ENCODE peak calls at places on chromosome 1, in four cellular contexts. X is spleen, Q is dorsolateral prefrontal cortex, R is foreskin fibroblast. T is an unnamed sample.

GRCh38 chr1:64505232-64505943 is 35.5 kb downstream of the CACHD1 start:
- DNase-seq in X (peak; percentile 85), R (no peak), Q (no peak), T (no peak)

GRCh38 chr1:198443374-198444233 is 96.9 kb downstream of the ATP6V1G3 start:
- DNase-seq in X (no peak), R (peak; percentile 93), Q (no peak), T (peak; percentile 91)

GRCh38 chr1:173451981-173452380 is 25.2 kb upstream of the PRDX6 start:
- DNase-seq in X (no peak), R (peak; percentile 23), Q (no peak), T (no peak)

GRCh38 chr1:170562644-170563338 is 30.8 kb downstream of the GORAB start:
- DNase-seq in Q (no peak), X (no peak), R (peak; percentile 91), T (peak; percentile 79)

GRCh38 chr1:29758764-29759499 is 522.6 kb downstream of the PTPRU start:
- DNase-seq in R (no peak), Q (no peak), X (no peak), T (no peak)

GRCh38 chr1:8816831-8817412 is 518 bp downstream of the RERE start:
- DNase-seq in X (peak; percentile 86), R (no peak), Q (peak; percentile 45), T (no peak)

GRCh38 chr1:180084867-180085266 is 69.8 kb upstream of the QSOX1 start:
- DNase-seq in R (no peak), X (no peak), Q (no peak), T (no peak)

GRCh38 chr1:169288011-169288414 is 79.6 kb downstream of the NME7 start:
- DNase-seq in Q (no peak), R (no peak), X (no peak), T (no peak)

GRCh38 chr1:45512641-45513054 is 9.0 kb downstream of the PRDX1 start:
- DNase-seq in X (no peak), R (peak; percentile 65), Q (no peak), T (no peak)

GRCh38 chr1:63892632-63893395 is 119.0 kb downstream of the ROR1 start:
- DNase-seq in Q (peak; percentile 44), X (peak; percentile 80), R (peak; percentile 72), T (peak; percentile 79)

DNA sequence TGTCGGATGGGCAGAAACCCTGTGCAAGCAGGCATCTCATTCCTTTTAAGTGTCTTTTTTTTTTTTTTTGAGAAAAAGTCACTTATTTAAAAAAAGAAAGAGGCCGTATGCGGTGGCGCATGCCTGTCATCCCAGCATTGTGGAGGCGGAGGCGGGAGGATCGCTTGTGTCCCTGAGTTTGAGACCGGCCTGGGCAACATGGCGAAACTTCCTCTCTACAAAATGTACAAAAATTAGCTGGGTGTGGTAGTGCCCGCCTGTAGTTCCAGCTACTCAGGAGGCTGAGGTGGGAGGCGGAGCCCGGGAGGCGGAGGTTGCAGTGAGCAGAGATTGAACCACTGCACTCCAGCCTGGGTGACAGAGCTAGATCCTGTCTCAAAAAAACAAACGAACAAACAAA is 1.7 kb downstream of the GPR137B start:
- DNase-seq in Q (no peak), X (no peak), R (no peak), T (no peak)
- H3K4me3 ChIP-seq in Q (peak overlapping the region; percentile 86), X (peak overlapping the region; percentile 69), R (peak overlapping the region; percentile 60), T (peak overlapping the region; percentile 80)

GRCh38 chr1:162855461-162856150 is 5.4 kb downstream of the CCDC190 start:
- DNase-seq in R (peak; percentile 64), Q (no peak), X (no peak), T (peak; percentile 59)
- H3K4me3 ChIP-seq in R (no peak overlapping the region), Q (no peak overlapping the region), X (no peak overlapping the region), T (no peak overlapping the region)

DNA sequence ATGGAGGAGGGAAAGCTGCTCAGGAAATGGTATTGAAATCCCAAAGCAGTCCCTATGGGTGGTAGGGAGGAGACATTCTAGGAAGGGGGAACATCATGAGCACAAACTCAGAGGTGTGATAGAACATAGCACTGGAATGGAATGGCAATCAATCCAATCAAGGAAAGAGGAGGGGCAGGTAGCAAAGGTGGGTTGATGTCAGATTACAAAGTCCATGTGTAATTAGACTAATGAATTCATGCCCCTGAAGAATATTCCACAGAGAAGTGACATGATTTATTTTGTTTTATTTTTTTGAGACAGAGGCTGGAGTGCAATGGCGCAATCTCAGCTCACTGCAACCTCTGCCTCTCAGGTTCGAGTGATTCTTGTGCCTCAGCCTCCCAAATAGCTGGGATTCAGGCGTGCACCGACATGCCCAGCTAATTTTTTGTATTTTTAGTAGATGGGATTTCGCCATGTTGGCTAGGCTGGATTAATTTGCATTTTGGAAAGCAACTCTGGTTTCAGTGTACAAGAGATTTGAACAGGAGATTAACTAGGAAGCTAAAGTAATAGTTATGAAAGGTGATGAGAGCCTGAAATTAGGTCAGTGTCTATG is 36.1 kb downstream of the DEGS1 start:
- DNase-seq in Q (no peak), X (no peak), R (no peak), T (no peak)
- H3K4me3 ChIP-seq in Q (no peak overlapping the region), X (no peak overlapping the region), R (no peak overlapping the region), T (no peak overlapping the region)

GRCh38 chr1:51644533-51645197 is 27.8 kb downstream of the OSBPL9 start:
- DNase-seq in X (no peak), Q (no peak), R (peak; percentile 58), T (peak; percentile 52)
- H3K4me3 ChIP-seq in X (no peak overlapping the region), Q (no peak overlapping the region), R (peak overlapping the region; percentile 9), T (no peak overlapping the region)

GRCh38 chr1:50418600-50419109 is 4.6 kb downstream of the DMRTA2 start:
- DNase-seq in R (no peak), X (no peak), Q (no peak), T (no peak)

GRCh38 chr1:50417487-50417886 is 5.8 kb downstream of the DMRTA2 start:
- DNase-seq in Q (no peak), R (no peak), X (no peak), T (no peak)

GRCh38 chr1:50419192-50419906 is 3.9 kb downstream of the DMRTA2 start:
- DNase-seq in Q (no peak), R (no peak), X (no peak), T (no peak)

GRCh38 chr1:50416553-50417453 is 6.4 kb downstream of the DMRTA2 start:
- DNase-seq in X (no peak), R (no peak), Q (no peak), T (no peak)

DNA sequence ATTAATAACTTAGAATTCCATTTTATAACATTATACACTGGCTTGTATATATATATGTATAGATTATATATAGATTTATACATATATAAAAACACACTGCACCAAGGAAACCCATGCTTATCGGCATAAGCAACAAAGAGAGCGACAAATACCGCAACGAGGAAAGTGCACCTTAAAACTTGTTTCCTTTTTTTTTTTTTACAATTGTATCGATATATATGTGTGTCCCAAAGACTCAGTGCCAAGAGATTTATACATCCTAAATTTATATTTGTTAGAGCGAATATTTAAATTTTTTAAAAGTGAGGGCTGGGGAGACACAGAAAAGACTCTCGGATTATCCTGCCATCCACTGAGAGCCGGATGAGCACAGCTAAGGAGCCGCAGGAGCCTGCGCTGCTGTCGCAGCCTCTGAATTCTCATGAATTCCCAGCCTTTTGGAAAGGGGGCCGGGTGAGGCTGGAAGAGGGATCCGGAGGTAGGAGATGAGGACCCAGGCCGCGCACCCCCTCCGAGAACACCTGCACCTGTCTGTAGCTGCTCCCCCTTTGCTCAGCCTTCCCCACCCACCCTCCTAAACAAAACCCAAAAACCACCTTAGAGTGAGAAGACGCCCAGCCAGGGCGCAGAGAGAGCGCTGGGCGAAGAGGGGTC is 5.2 kb downstream of the DMRTA2 start:
- DNase-seq in Q (no peak), X (no peak), R (no peak), T (no peak)
- H3K4me3 ChIP-seq in Q (no peak overlapping the region), X (no peak overlapping the region), R (no peak overlapping the region), T (no peak overlapping the region)

GRCh38 chr1:187264995-187265602 is 436.4 kb downstream of the PLA2G4A start:
- DNase-seq in X (no peak), Q (no peak), R (peak; percentile 51), T (peak; percentile 27)

GRCh38 chr1:187267745-187268277 is 439.1 kb downstream of the PLA2G4A start:
- DNase-seq in X (no peak), R (no peak), Q (no peak), T (no peak)

GRCh38 chr1:187266051-187266450 is 437.3 kb downstream of the PLA2G4A start:
- DNase-seq in R (no peak), X (no peak), Q (no peak), T (no peak)

GRCh38 chr1:187275346-187275745 is 446.6 kb downstream of the PLA2G4A start:
- DNase-seq in Q (no peak), R (no peak), X (no peak), T (no peak)

GRCh38 chr1:187270256-187270655 is 441.5 kb downstream of the PLA2G4A start:
- DNase-seq in Q (no peak), R (no peak), X (no peak), T (no peak)
- H3K4me3 ChIP-seq in Q (no peak overlapping the region), R (no peak overlapping the region), X (no peak overlapping the region), T (no peak overlapping the region)

DNA sequence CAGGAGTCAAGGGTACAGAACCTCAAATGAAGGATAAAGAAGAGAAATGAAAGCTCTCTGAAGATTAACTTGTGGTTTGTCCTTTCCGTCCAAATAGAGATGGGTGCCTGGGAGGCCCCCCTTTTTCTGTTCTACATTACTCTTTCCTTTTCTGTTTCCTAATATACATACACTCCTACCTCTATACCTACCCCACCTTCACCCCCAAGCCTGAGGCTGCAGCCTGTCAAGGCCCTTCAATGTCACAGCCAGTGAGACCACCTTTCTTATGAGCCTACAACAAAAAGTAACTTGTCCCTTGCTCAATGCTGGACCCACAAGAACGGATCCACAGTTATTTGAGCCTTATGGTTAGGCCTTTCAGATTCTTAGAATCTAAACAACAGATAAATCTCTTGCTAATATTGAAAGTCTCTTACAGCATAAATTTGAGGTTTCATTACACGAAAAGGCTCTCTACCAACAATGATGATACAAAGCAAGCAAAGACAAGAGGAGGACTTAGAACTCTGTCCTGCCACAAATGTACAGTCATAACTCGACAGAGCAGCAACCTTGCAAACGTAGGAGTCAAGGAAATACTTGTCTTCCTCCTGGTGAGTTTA is 4.1 kb upstream of the TRAF3IP3 start:
- DNase-seq in Q (no peak), X (no peak), R (no peak), T (no peak)
- H3K4me3 ChIP-seq in Q (no peak overlapping the region), X (no peak overlapping the region), R (no peak overlapping the region), T (no peak overlapping the region)

DNA sequence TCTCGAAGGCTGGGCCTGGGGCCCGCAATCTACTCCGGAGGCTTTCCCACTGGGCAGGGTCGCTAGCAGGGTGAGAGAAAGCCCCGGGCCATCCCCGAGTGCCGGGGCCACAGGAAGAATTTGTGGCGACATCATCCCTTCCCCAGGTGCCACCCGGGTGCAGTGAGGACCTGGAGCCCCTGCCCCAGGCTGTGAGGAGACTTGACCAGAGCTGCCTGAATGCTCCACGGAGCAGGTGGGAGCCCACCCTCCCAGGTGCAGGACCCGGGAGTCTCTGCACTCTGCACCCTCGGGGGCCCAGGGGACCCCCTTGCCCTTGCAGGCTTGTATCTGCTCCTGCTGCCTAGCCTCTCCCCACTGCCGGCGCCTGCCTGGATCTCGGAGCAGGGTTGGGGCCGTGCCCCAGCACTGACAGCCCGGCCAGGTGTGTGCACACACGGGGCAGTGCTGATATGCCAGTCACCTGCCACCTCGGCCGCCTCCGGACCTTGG is 67.5 kb upstream of the RGS7 start:
- DNase-seq in R (no peak), X (peak; percentile 70), Q (peak; percentile 44), T (no peak)
- H3K4me3 ChIP-seq in R (peak overlapping the region; percentile 63), X (peak overlapping the region; percentile 39), Q (peak overlapping the region; percentile 63), T (peak overlapping the region; percentile 66)

T was measured in skeletal muscle cell.